ENCODE peak calls at places on chromosomes 16 and 17, in six cellular contexts. S, Z, F, N, M and C are unnamed samples.

GRCh38 chr16:20175358-20175757 is 101.7 kb upstream of the GPR139 start:
- DNase-seq in F (no peak), M (no peak), S (no peak), Z (no peak), N (peak; percentile 27), C (peak; percentile 50)

GRCh38 chr16:53805747-53806146 is 101.8 kb downstream of the FTO start:
- DNase-seq in N (no peak), S (no peak), Z (no peak), M (no peak), F (no peak), C (no peak)

GRCh38 chr17:67421869-67422273 is 44.8 kb downstream of the PITPNC1 start:
- DNase-seq in N (peak; percentile 61), F (peak; percentile 100), S (no peak), M (no peak), Z (peak; percentile 39), C (no peak)

GRCh38 chr16:35559911-35560636 is 2100.7 kb downstream of the TP53TG3F start:
- DNase-seq in N (no peak), F (no peak), Z (no peak), M (no peak), S (no peak), C (no peak)

GRCh38 chr17:2111691-2112090 is 56.8 kb downstream of the HIC1 start:
- DNase-seq in M (no peak), Z (no peak), N (no peak), S (no peak), F (no peak), C (no peak)

GRCh38 chr17:11589706-11590105 is 8.6 kb upstream of the DNAH9 start:
- DNase-seq in M (no peak), F (no peak), Z (no peak), N (no peak), S (no peak), C (no peak)

GRCh38 chr16:78961464-78961863 is 639.1 kb downstream of the MAF start:
- DNase-seq in S (no peak), M (no peak), F (no peak), N (peak; percentile 51), Z (no peak), C (no peak)

GRCh38 chr16:31695667-31696066 is 168.0 kb downstream of the AHSP start:
- DNase-seq in Z (no peak), N (no peak), M (no peak), F (no peak), S (no peak), C (no peak)

GRCh38 chr17:47225436-47225858 is 16.3 kb downstream of the MYL4 start:
- DNase-seq in M (no peak), S (no peak), N (no peak), Z (peak; percentile 45), F (peak; percentile 58), C (no peak)

GRCh38 chr17:8618825-8619224 is 11.7 kb downstream of the MYH10 start:
- DNase-seq in F (no peak), N (no peak), S (no peak), Z (no peak), M (no peak), C (no peak)

GRCh38 chr17:78127240-78127887 is 1.2 kb downstream of the TMC6 start:
- DNase-seq in M (no peak), S (peak; percentile 51), N (no peak), Z (peak; percentile 93), F (no peak), C (no peak)

GRCh38 chr16:73056383-73056782 is 8.5 kb upstream of the ZFHX3 start:
- DNase-seq in F (no peak), Z (no peak), M (no peak), N (no peak), S (no peak), C (no peak)

GRCh38 chr16:10641953-10642949 is 52.5 kb downstream of the TEKT5 start:
- DNase-seq in S (no peak), M (peak; percentile 68), Z (peak; percentile 60), N (no peak), F (no peak), C (peak; percentile 92)

GRCh38 chr17:79388556-79389295 is 222.1 kb downstream of the RBFOX3 start:
- DNase-seq in M (peak; percentile 82), F (peak; percentile 18), Z (peak; percentile 34), N (no peak), S (peak; percentile 71), C (peak; percentile 49)

GRCh38 chr16:84893849-84894599 is 74.2 kb downstream of the CRISPLD2 start:
- DNase-seq in N (peak; percentile 66), F (no peak), S (no peak), Z (peak; percentile 50), M (no peak), C (no peak)

GRCh38 chr16:10584956-10585561 is 4.7 kb upstream of the EMP2 start:
- DNase-seq in N (no peak), Z (no peak), M (no peak), S (no peak), F (no peak), C (no peak)

GRCh38 chr17:78979780-78980623 is at the start of gene LGALS3BP:
- DNase-seq in F (peak; percentile 70), M (peak; percentile 70), Z (peak; percentile 97), N (no peak), S (no peak), C (no peak)

GRCh38 chr16:11064846-11065245 is 120.5 kb downstream of the CLEC16A start:
- DNase-seq in S (no peak), N (no peak), Z (no peak), M (no peak), F (no peak), C (no peak)

GRCh38 chr16:46691720-46692119 is 2.3 kb downstream of the ORC6 start:
- DNase-seq in Z (no peak), F (no peak), M (no peak), N (no peak), S (no peak), C (no peak)

GRCh38 chr17:3557768-3558583 is at the start of gene TRPV3:
- DNase-seq in M (no peak), S (peak; percentile 87), F (peak; percentile 21), N (peak; percentile 66), Z (no peak), C (no peak)

GRCh38 chr17:31394544-31394943 is 3.1 kb downstream of the RAB11FIP4 start:
- DNase-seq in F (no peak), S (peak; percentile 75), M (peak; percentile 88), N (no peak), Z (peak; percentile 56), C (no peak)

GRCh38 chr17:48642843-48643696 is 16.9 kb upstream of the HOXB9 start:
- DNase-seq in N (no peak), Z (no peak), M (no peak), F (no peak), S (no peak), C (no peak)

GRCh38 chr16:85569615-85570212 is 43.4 kb upstream of the GSE1 start:
- DNase-seq in Z (no peak), F (no peak), S (peak; percentile 62), M (no peak), N (peak; percentile 74), C (no peak)

GRCh38 chr17:54536306-54536705 is 364.3 kb upstream of the TOM1L1 start:
- DNase-seq in S (no peak), Z (no peak), N (no peak), M (no peak), F (no peak), C (no peak)
- TF ChIP-seq ZNF274 in S (no peak), Z (no peak), N (no peak), M (no peak), F (no peak), C (no peak)

GRCh38 chr16:8677481-8677880 is 3.1 kb downstream of the ABAT start:
- DNase-seq in Z (no peak), M (no peak), S (no peak), F (no peak), N (no peak), C (no peak)

GRCh38 chr16:8678068-8678927 is 3.9 kb downstream of the ABAT start:
- DNase-seq in S (no peak), Z (peak; percentile 100), M (no peak), N (no peak), F (no peak), C (no peak)

GRCh38 chr16:8676737-8677375 is 2.4 kb downstream of the ABAT start:
- DNase-seq in N (no peak), Z (no peak), M (no peak), F (no peak), S (no peak), C (no peak)

GRCh38 chr16:8676160-8676547 is 1.7 kb downstream of the ABAT start:
- DNase-seq in Z (no peak), F (no peak), M (no peak), S (no peak), N (no peak), C (no peak)

GRCh38 chr16:8679156-8679555 is 4.7 kb downstream of the ABAT start:
- DNase-seq in M (no peak), F (no peak), N (no peak), Z (no peak), S (no peak), C (no peak)
- TF ChIP-seq ZNF274 in M (no peak), F (no peak), N (no peak), Z (no peak), S (no peak), C (no peak)

GRCh38 chr17:75876190-75876937 is 2.0 kb downstream of the TRIM47 start:
- DNase-seq in F (peak; percentile 84), M (peak; percentile 73), N (no peak), Z (peak; percentile 97), S (no peak), C (no peak)

GRCh38 chr17:75875940-75876189 is 2.5 kb downstream of the TRIM47 start:
- DNase-seq in S (no peak), M (no peak), Z (no peak), F (no peak), N (no peak), C (no peak)

GRCh38 chr17:75878174-75878998 is at the start of gene TRIM47:
- DNase-seq in F (no peak), N (no peak), M (peak; percentile 71), Z (peak; percentile 83), S (peak; percentile 91), C (no peak)

GRCh38 chr17:75876938-75877751 is 1.2 kb downstream of the TRIM47 start:
- DNase-seq in S (no peak), N (no peak), Z (peak; percentile 74), F (peak; percentile 87), M (peak; percentile 70), C (no peak)

DNA sequence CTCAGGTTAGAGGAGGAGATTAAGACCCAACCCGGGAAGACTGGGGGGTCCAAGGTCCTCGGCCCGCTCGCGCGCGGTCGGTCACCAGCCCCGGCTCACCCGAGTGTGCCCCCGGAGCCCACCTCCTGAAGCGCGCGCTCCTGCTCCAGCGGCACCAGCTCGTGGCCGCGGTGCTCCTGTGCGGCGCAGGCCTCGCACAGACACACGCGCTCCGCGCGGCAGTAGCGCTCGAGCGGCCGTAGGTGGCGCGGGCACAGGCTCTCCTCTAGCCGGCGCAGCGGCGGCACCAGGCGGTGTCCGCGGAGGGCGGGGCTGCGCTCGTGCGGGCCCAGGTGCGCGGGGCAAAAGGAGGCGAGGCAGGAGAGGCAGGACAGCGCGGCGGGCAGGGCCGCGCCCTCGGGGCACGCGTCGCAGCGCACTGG is 618 bp downstream of the TRIM47 start:
- DNase-seq in Z (peak; percentile 68), S (peak; percentile 65), N (no peak), M (peak; percentile 87), F (no peak), C (no peak)
- TF ChIP-seq ZNF274 in Z (no peak), S (no peak), N (no peak), M (no peak), F (no peak), C (no peak)

GRCh38 chr16:24139282-24139681 is 116.9 kb upstream of the CACNG3 start:
- DNase-seq in F (no peak), Z (no peak), S (peak; percentile 26), M (no peak), N (no peak), C (peak; percentile 78)
- TF ChIP-seq ZNF274 in F (no peak), Z (no peak), S (no peak), M (no peak), N (no peak), C (no peak)

GRCh38 chr16:1300664-1301476 is 8.6 kb upstream of the UBE2I start:
- DNase-seq in S (peak; percentile 81), Z (peak; percentile 55), M (peak; percentile 94), N (no peak), F (no peak), C (peak; percentile 30)
- TF ChIP-seq ZNF274 in S (no peak), Z (no peak), M (no peak), N (no peak), F (no peak), C (no peak)